ENCODE peak calls at places on chromosomes 7 and 10, in six cellular contexts. One of them, this sample, is unnamed.
A peak's percentile ranks its signal among the peaks of the same experiment; 100 is the strongest.

GRCh38 chr7:90383879-90384278 is 19.4 kb upstream of the CLDN12 start:
- DNase-seq in stomach: no peak
- DNase-seq in esophagus muscularis mucosa: no peak
- DNase-seq in upper lobe of left lung: no peak
- DNase-seq in H1: no peak
- DNase-seq in K562: no peak
- DNase-seq in this sample: no peak

GRCh38 chr7:129828989-129829676 is 123.6 kb downstream of the UBE2H start:
- DNase-seq in stomach: no peak
- DNase-seq in esophagus muscularis mucosa: no peak
- DNase-seq in upper lobe of left lung: no peak
- DNase-seq in H1: no peak
- DNase-seq in K562: peak; percentile 50
- DNase-seq in this sample: no peak

GRCh38 chr10:77082601-77083252 is 554.9 kb downstream of the KCNMA1 start:
- DNase-seq in stomach: no peak
- DNase-seq in esophagus muscularis mucosa: no peak
- DNase-seq in upper lobe of left lung: no peak
- DNase-seq in H1: peak; percentile 46
- DNase-seq in K562: no peak
- DNase-seq in this sample: no peak

GRCh38 chr10:21464134-21464533 is 61.3 kb downstream of the SKIDA1 start:
- DNase-seq in stomach: no peak
- DNase-seq in esophagus muscularis mucosa: no peak
- DNase-seq in upper lobe of left lung: no peak
- DNase-seq in H1: no peak
- DNase-seq in K562: no peak
- DNase-seq in this sample: peak; percentile 38

GRCh38 chr10:31475514-31475913 is 156.5 kb downstream of the ZEB1 start:
- DNase-seq in stomach: no peak
- DNase-seq in esophagus muscularis mucosa: no peak
- DNase-seq in upper lobe of left lung: no peak
- DNase-seq in H1: no peak
- DNase-seq in K562: no peak
- DNase-seq in this sample: no peak

GRCh38 chr7:142478479-142479220 is 220.8 kb upstream of the PRSS58 start:
- DNase-seq in stomach: no peak
- DNase-seq in esophagus muscularis mucosa: no peak
- DNase-seq in upper lobe of left lung: no peak
- DNase-seq in H1: no peak
- DNase-seq in K562: peak; percentile 70
- DNase-seq in this sample: no peak

GRCh38 chr7:103048833-103049232 is 25.8 kb downstream of the FBXL13 start:
- DNase-seq in stomach: no peak
- DNase-seq in esophagus muscularis mucosa: no peak
- DNase-seq in upper lobe of left lung: no peak
- DNase-seq in H1: no peak
- DNase-seq in K562: no peak
- DNase-seq in this sample: no peak

GRCh38 chr10:20596911-20597310 is 300.2 kb downstream of the NEBL start:
- DNase-seq in stomach: no peak
- DNase-seq in esophagus muscularis mucosa: no peak
- DNase-seq in upper lobe of left lung: no peak
- DNase-seq in H1: no peak
- DNase-seq in K562: no peak
- DNase-seq in this sample: no peak

GRCh38 chr7:77550586-77550985 is 13.5 kb downstream of the PTPN12 start:
- DNase-seq in stomach: no peak
- DNase-seq in esophagus muscularis mucosa: no peak
- DNase-seq in upper lobe of left lung: no peak
- DNase-seq in H1: no peak
- DNase-seq in K562: no peak
- DNase-seq in this sample: no peak

GRCh38 chr7:157125376-157126223 is 13.1 kb upstream of the UBE3C start:
- DNase-seq in stomach: no peak
- DNase-seq in esophagus muscularis mucosa: no peak
- DNase-seq in upper lobe of left lung: peak; percentile 79
- DNase-seq in H1: no peak
- DNase-seq in K562: peak; percentile 17
- DNase-seq in this sample: peak; percentile 60

GRCh38 chr7:158587425-158588084 is at the start of gene PTPRN2:
- DNase-seq in stomach: peak; percentile 77
- DNase-seq in esophagus muscularis mucosa: no peak
- DNase-seq in upper lobe of left lung: peak; percentile 94
- DNase-seq in H1: no peak
- DNase-seq in K562: peak; percentile 100
- DNase-seq in this sample: no peak
- TF ChIP-seq EP300 in stomach: no peak
- TF ChIP-seq EP300 in esophagus muscularis mucosa: no peak
- TF ChIP-seq EP300 in upper lobe of left lung: no peak
- TF ChIP-seq EP300 in H1: no peak
- TF ChIP-seq EP300 in K562: no peak
- TF ChIP-seq EP300 in this sample: no peak

GRCh38 chr10:134743-135600 is at the start of gene ZMYND11:
- DNase-seq in stomach: peak; percentile 67
- DNase-seq in esophagus muscularis mucosa: peak; percentile 93
- DNase-seq in upper lobe of left lung: peak; percentile 95
- DNase-seq in H1: no peak
- DNase-seq in K562: peak; percentile 83
- DNase-seq in this sample: peak; percentile 77
- TF ChIP-seq POLR2AphosphoS5 in stomach: no peak
- TF ChIP-seq POLR2AphosphoS5 in esophagus muscularis mucosa: peak; percentile 14
- TF ChIP-seq POLR2AphosphoS5 in upper lobe of left lung: no peak
- TF ChIP-seq POLR2AphosphoS5 in H1: peak; percentile 27
- TF ChIP-seq POLR2AphosphoS5 in K562: no peak
- TF ChIP-seq POLR2AphosphoS5 in this sample: no peak

GRCh38 chr10:79312601-79313187 is 34.6 kb upstream of the PPIF start:
- DNase-seq in stomach: no peak
- DNase-seq in esophagus muscularis mucosa: no peak
- DNase-seq in upper lobe of left lung: no peak
- DNase-seq in H1: no peak
- DNase-seq in K562: no peak
- DNase-seq in this sample: no peak

GRCh38 chr10:79314761-79315601 is 32.3 kb upstream of the PPIF start:
- DNase-seq in stomach: no peak
- DNase-seq in esophagus muscularis mucosa: no peak
- DNase-seq in upper lobe of left lung: no peak
- DNase-seq in H1: no peak
- DNase-seq in K562: no peak
- DNase-seq in this sample: no peak

GRCh38 chr10:79313320-79313719 is 33.9 kb upstream of the PPIF start:
- DNase-seq in stomach: no peak
- DNase-seq in esophagus muscularis mucosa: no peak
- DNase-seq in upper lobe of left lung: no peak
- DNase-seq in H1: no peak
- DNase-seq in K562: no peak
- DNase-seq in this sample: no peak

GRCh38 chr10:79315602-79315920 is 31.7 kb upstream of the PPIF start:
- DNase-seq in stomach: no peak
- DNase-seq in esophagus muscularis mucosa: no peak
- DNase-seq in upper lobe of left lung: no peak
- DNase-seq in H1: no peak
- DNase-seq in K562: no peak
- DNase-seq in this sample: no peak

GRCh38 chr10:79313911-79314439 is 33.3 kb upstream of the PPIF start:
- DNase-seq in stomach: no peak
- DNase-seq in esophagus muscularis mucosa: no peak
- DNase-seq in upper lobe of left lung: no peak
- DNase-seq in H1: no peak
- DNase-seq in K562: no peak
- DNase-seq in this sample: no peak
- TF ChIP-seq EP300 in stomach: no peak
- TF ChIP-seq EP300 in esophagus muscularis mucosa: no peak
- TF ChIP-seq EP300 in upper lobe of left lung: no peak
- TF ChIP-seq EP300 in H1: no peak
- TF ChIP-seq EP300 in K562: no peak
- TF ChIP-seq EP300 in this sample: no peak

DNA sequence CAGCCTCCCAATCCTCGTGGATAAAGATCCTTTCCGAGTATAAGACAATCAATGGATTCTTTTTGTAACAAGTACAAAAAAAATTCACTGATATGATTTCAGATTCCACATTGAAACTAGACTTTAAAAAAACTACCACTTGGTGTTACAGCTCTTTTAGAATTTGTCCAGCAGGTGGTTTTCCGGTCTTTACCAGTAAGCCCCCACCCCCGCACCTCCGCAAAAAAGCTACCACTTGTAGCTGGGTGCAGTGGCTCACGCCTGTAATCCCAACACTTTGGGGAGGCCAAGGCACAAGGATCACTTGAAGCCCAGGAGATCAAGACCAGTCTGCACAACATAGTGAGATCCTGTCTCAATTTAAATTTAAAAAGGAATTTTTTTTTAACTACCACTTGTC is 19.8 kb downstream of the IGF2BP3 start:
- DNase-seq in stomach: no peak
- DNase-seq in esophagus muscularis mucosa: no peak
- DNase-seq in upper lobe of left lung: no peak
- DNase-seq in H1: no peak
- DNase-seq in K562: no peak
- DNase-seq in this sample: no peak
- TF ChIP-seq POLR2AphosphoS5 in stomach: no peak
- TF ChIP-seq POLR2AphosphoS5 in esophagus muscularis mucosa: no peak
- TF ChIP-seq POLR2AphosphoS5 in upper lobe of left lung: no peak
- TF ChIP-seq POLR2AphosphoS5 in H1: no peak
- TF ChIP-seq POLR2AphosphoS5 in K562: no peak
- TF ChIP-seq POLR2AphosphoS5 in this sample: no peak

GRCh38 chr7:74286131-74286530 is 3.1 kb upstream of the CLIP2 start:
- DNase-seq in stomach: no peak
- DNase-seq in esophagus muscularis mucosa: no peak
- DNase-seq in upper lobe of left lung: no peak
- DNase-seq in H1: no peak
- DNase-seq in K562: no peak
- DNase-seq in this sample: no peak
- TF ChIP-seq EP300 in stomach: no peak
- TF ChIP-seq EP300 in esophagus muscularis mucosa: no peak
- TF ChIP-seq EP300 in upper lobe of left lung: no peak
- TF ChIP-seq EP300 in H1: no peak
- TF ChIP-seq EP300 in K562: no peak
- TF ChIP-seq EP300 in this sample: no peak

GRCh38 chr7:140597425-140597949 is 43.1 kb downstream of the DENND2A start:
- DNase-seq in stomach: no peak
- DNase-seq in esophagus muscularis mucosa: no peak
- DNase-seq in upper lobe of left lung: no peak
- DNase-seq in H1: no peak
- DNase-seq in K562: no peak
- DNase-seq in this sample: no peak
- TF ChIP-seq POLR2AphosphoS5 in stomach: no peak
- TF ChIP-seq POLR2AphosphoS5 in esophagus muscularis mucosa: no peak
- TF ChIP-seq POLR2AphosphoS5 in upper lobe of left lung: no peak
- TF ChIP-seq POLR2AphosphoS5 in H1: no peak
- TF ChIP-seq POLR2AphosphoS5 in K562: no peak
- TF ChIP-seq POLR2AphosphoS5 in this sample: no peak

This sample was measured in suprapubic skin.